ENCODE peak calls at places on chromosomes 11 and 22, in nine cellular contexts. H is sigmoid colon, L is transverse colon, B is Panc1, W is stomach, E is GM12878, Q is HCT116, J is K562, Y is suprapubic skin. F is an unnamed sample.

GRCh38 chr22:48952256-48953102 is 875.2 kb downstream of the BRD1 start:
- DNase-seq in H (peak; percentile 45), L (no peak), B (no peak), W (peak; percentile 10), E (no peak), Q (no peak), J (no peak), Y (no peak), F (no peak)

GRCh38 chr11:30239025-30239424 is 8.2 kb downstream of the FSHB start:
- DNase-seq in H (no peak), L (no peak), B (no peak), W (no peak), E (no peak), Q (no peak), J (no peak), Y (no peak), F (no peak)

GRCh38 chr22:48104786-48105185 is 1342.3 kb downstream of the TBC1D22A start:
- DNase-seq in H (no peak), L (no peak), B (no peak), W (peak; percentile 9), E (no peak), Q (no peak), J (no peak), Y (no peak), F (no peak)

GRCh38 chr11:38460901-38461300 is 1862.9 kb upstream of the RAG2 start:
- DNase-seq in H (no peak), L (no peak), B (no peak), W (peak; percentile 71), E (no peak), Q (no peak), J (no peak), Y (no peak), F (peak; percentile 35)

GRCh38 chr11:118923721-118924587 is 1.8 kb downstream of the BCL9L start:
- DNase-seq in H (peak; percentile 65), L (peak; percentile 43), B (no peak), W (no peak), E (no peak), Q (no peak), J (no peak), Y (no peak), F (no peak)

GRCh38 chr11:46012185-46012584 is 89.7 kb downstream of the LARGE2 start:
- DNase-seq in H (no peak), L (no peak), B (no peak), W (no peak), E (no peak), Q (no peak), J (no peak), Y (no peak), F (no peak)

GRCh38 chr22:39248254-39248653 is 3.5 kb upstream of the PDGFB start:
- DNase-seq in H (no peak), L (no peak), B (no peak), W (no peak), E (no peak), Q (no peak), J (no peak), Y (no peak), F (no peak)

GRCh38 chr11:66318576-66318970 is 1.7 kb upstream of the CD248 start:
- DNase-seq in H (no peak), L (no peak), B (no peak), W (no peak), E (no peak), Q (no peak), J (no peak), Y (no peak), F (no peak)

GRCh38 chr22:31085493-31085824 is 4.3 kb downstream of the SMTN start:
- DNase-seq in H (peak; percentile 84), L (peak; percentile 45), B (no peak), W (no peak), E (no peak), Q (no peak), J (no peak), Y (no peak), F (peak; percentile 79)

GRCh38 chr11:113874920-113875413 is 405 bp downstream of the USP28 start:
- DNase-seq in H (no peak), L (no peak), B (no peak), W (no peak), E (no peak), Q (no peak), J (no peak), Y (peak; percentile 81), F (no peak)

GRCh38 chr11:117519170-117519569 is 191.5 kb downstream of the CEP164 start:
- DNase-seq in H (no peak), L (no peak), B (no peak), W (no peak), E (no peak), Q (no peak), J (no peak), Y (no peak), F (no peak)

GRCh38 chr11:47672283-47672730 is 29.9 kb upstream of the MTCH2 start:
- DNase-seq in H (no peak), L (no peak), B (no peak), W (no peak), E (no peak), Q (no peak), J (no peak), Y (no peak), F (no peak)

GRCh38 chr11:47669856-47670255 is 27.5 kb upstream of the MTCH2 start:
- DNase-seq in H (no peak), L (no peak), B (no peak), W (no peak), E (no peak), Q (no peak), J (no peak), Y (no peak), F (no peak)

GRCh38 chr11:47675851-47676250 is 33.5 kb upstream of the MTCH2 start:
- DNase-seq in H (no peak), L (no peak), B (no peak), W (no peak), E (no peak), Q (no peak), J (no peak), Y (no peak), F (no peak)
- H3K4me3 ChIP-seq in H (no peak overlapping the region), L (no peak overlapping the region), B (no peak overlapping the region), W (no peak overlapping the region), E (no peak overlapping the region), Q (no peak overlapping the region), J (no peak overlapping the region), Y (no peak overlapping the region), F (no peak overlapping the region)

DNA sequence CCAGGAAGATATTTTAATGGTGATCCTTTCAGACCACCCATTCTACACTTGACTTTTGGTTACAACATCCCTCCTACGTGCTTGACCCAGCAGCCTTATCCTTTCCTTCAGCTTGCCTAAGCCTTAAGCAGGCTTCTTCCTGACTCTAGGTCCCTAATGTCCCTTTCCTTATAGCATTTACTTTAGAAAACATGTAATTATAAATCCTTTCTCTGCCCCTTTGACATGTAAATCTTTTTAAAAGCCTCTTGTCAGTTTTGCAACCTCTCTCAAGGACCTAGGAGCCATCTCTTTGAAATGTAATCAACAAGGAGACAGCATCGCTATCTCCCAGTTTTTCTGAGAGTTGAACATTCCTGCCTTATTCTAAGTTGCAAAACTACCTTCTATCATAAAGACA is 1255.2 kb downstream of the LRRC4C start:
- DNase-seq in H (no peak), L (no peak), B (no peak), W (no peak), E (no peak), Q (no peak), J (no peak), Y (no peak), F (no peak)
- TF ChIP-seq POLR2AphosphoS5 in H (no peak), L (no peak), B (no peak), W (no peak), E (no peak), Q (no peak), J (no peak), Y (no peak), F (no peak)

DNA sequence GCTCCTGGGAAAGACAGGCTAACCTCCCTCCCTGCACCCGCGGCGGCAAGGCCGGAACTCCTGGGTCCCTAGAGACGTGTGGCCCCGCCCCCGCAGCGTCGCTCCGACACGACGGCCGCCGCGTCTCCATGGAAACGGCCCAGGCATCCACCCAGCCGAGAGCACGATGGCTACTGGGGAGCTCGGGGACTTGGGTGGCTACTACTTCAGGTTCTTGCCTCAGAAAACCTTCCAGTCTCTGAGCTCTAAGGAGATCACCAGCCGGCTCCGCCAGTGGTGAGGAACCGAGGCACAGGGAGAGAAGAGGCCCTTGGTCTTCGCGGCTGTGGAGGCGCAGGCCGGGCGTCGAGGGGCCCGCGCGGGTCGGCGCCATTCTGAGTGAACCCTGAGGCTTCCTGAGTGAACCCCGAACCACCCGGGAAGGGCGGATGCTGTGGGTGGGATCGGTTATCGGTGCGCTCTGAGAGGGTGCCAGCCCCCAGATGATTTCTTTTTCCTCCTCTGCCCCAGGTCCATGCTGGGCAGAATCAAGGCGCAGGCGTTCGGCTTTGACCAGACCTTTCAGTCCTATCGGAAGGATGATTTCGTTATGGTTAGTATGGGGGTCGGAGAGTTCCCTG is at the start of gene CFAP300:
- DNase-seq in H (peak; percentile 94), L (peak; percentile 85), B (no peak), W (peak; percentile 82), E (no peak), Q (no peak), J (no peak), Y (peak; percentile 94), F (peak; percentile 76)
- H3K4me3 ChIP-seq in H (peak within 1 kb of the TSS; percentile 46), L (peak within 1 kb of the TSS; percentile 45), B (peak within 1 kb of the TSS; percentile 70), W (peak within 1 kb of the TSS; percentile 61), E (no peak within 1 kb of the TSS), Q (no peak within 1 kb of the TSS), J (no peak within 1 kb of the TSS), Y (peak within 1 kb of the TSS; percentile 56), F (peak within 1 kb of the TSS; percentile 78)

GRCh38 chr11:33910261-33910959 is 18.5 kb upstream of the LMO2 start:
- DNase-seq in H (no peak), L (no peak), B (no peak), W (no peak), E (no peak), Q (no peak), J (no peak), Y (no peak), F (no peak)
- TF ChIP-seq POLR2AphosphoS5 in H (no peak), L (no peak), B (no peak), W (no peak), E (no peak), Q (no peak), J (no peak), Y (no peak), F (no peak)

F was measured in breast epithelium.